ENCODE peak calls at places on chromosomes 2 and 18, in four cellular contexts. B is fibroblast of lung, I is fibroblast of the aortic adventitia, U is upper lobe of left lung. K is an unnamed sample.

GRCh38 chr2:137969876-137970275 is 5.6 kb downstream of the HNMT start:
- DNase-seq in B (no peak), I (no peak), U (no peak), K (no peak)

GRCh38 chr2:207546822-207547221 is 17.1 kb downstream of the CREB1 start:
- DNase-seq in B (peak), I (peak), U (no peak), K (no peak)

GRCh38 chr2:209663149-209663548 is 108.5 kb upstream of the UNC80 start:
- DNase-seq in B (peak), I (peak), U (no peak), K (no peak)

GRCh38 chr2:59930430-59930829 is 623.0 kb downstream of the BCL11A start:
- DNase-seq in B (no peak), I (no peak), U (no peak), K (no peak)

GRCh38 chr2:88212251-88212790 is 42.2 kb downstream of the THNSL2 start:
- DNase-seq in B (no peak), I (peak), U (no peak), K (no peak)

GRCh38 chr18:14124689-14125088 is 7.5 kb downstream of the ZNF519 start:
- DNase-seq in B (no peak), I (no peak), U (no peak), K (no peak)

GRCh38 chr2:43152711-43153627 is 73.4 kb downstream of the ZFP36L2 start:
- DNase-seq in B (no peak), I (no peak), U (peak), K (no peak)

GRCh38 chr2:127675335-127676261 is at the start of gene LIMS2:
- DNase-seq in B (peak), I (peak), U (peak), K (no peak)

GRCh38 chr2:85887566-85888019 is 1.2 kb downstream of the ST3GAL5 start:
- DNase-seq in B (peak), I (peak), U (peak), K (peak)

GRCh38 chr2:15808221-15808574 is 132.2 kb upstream of the MYCN start:
- DNase-seq in B (no peak), I (no peak), U (no peak), K (no peak)

GRCh38 chr2:154437104-154437503 is 261.4 kb upstream of the KCNJ3 start:
- DNase-seq in B (no peak), I (no peak), U (no peak), K (no peak)

GRCh38 chr18:21904856-21905255 is 164.3 kb downstream of the MIB1 start:
- DNase-seq in B (no peak), I (peak), U (no peak), K (no peak)

GRCh38 chr18:58606236-58606635 is 22.7 kb downstream of the ALPK2 start:
- DNase-seq in B (no peak), I (peak), U (no peak), K (no peak)

GRCh38 chr18:48676346-48676745 is 137.5 kb downstream of the CTIF start:
- DNase-seq in B (no peak), I (peak), U (no peak), K (no peak)

GRCh38 chr18:48678237-48679115 is 139.6 kb downstream of the CTIF start:
- DNase-seq in B (no peak), I (no peak), U (no peak), K (no peak)

GRCh38 chr18:48675330-48675761 is 136.5 kb downstream of the CTIF start:
- DNase-seq in B (peak), I (peak), U (peak), K (peak)

GRCh38 chr18:48675912-48676311 is 137.1 kb downstream of the CTIF start:
- DNase-seq in B (no peak), I (no peak), U (no peak), K (no peak)

GRCh38 chr18:48676756-48677368 is 138.0 kb downstream of the CTIF start:
- DNase-seq in B (peak), I (peak), U (peak), K (peak)
- TF ChIP-seq CTCF in B (peak), I (peak), U (peak), K (no peak)

GRCh38 chr2:205564761-205565160 is 117.5 kb upstream of the NRP2 start:
- DNase-seq in B (no peak), I (no peak), U (no peak), K (no peak)

GRCh38 chr2:205568620-205569019 is 113.7 kb upstream of the NRP2 start:
- DNase-seq in B (no peak), I (no peak), U (no peak), K (no peak)

GRCh38 chr2:205557873-205558272 is 124.4 kb upstream of the NRP2 start:
- DNase-seq in B (no peak), I (no peak), U (no peak), K (no peak)

GRCh38 chr2:205566556-205567061 is 115.7 kb upstream of the NRP2 start:
- DNase-seq in B (no peak), I (no peak), U (no peak), K (no peak)

GRCh38 chr2:205563646-205564045 is 118.7 kb upstream of the NRP2 start:
- DNase-seq in B (no peak), I (no peak), U (peak), K (no peak)
- TF ChIP-seq CTCF in B (peak), I (peak), U (no peak), K (no peak)

GRCh38 chr2:83282851-83283250 is 1176.2 kb downstream of the SUCLG1 start:
- DNase-seq in B (no peak), I (no peak), U (no peak), K (no peak)
- TF ChIP-seq CTCF in B (no peak), I (no peak), U (no peak), K (no peak)

DNA sequence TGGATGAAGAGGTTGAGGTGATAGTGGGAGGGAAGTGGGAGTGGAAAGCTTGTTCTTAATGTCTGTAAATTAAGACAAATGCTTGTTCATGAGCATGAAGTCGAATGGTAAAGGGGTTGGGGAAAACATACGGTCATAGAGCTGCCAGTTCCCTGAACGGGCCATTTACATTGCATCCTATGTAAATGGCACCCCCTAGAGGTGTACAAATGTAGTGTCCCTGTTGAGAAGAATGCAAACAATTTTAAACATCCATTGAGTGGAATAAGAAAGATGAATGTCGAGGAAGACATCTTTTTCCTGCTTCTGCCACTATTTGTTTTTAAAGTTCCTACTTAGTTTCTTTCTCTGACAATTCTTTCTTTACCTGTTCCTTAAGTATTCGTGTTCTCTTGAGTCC is 155.7 kb downstream of the RDH14 start:
- DNase-seq in B (no peak), I (no peak), U (no peak), K (no peak)
- TF ChIP-seq CTCF in B (no peak), I (peak), U (no peak), K (no peak)

K was measured in activated B cell treated with CpG ODN at 0.5 μM for 24 hours.